ENCODE peak calls at places on chromosomes 12 and 14, in ten cellular contexts. One of them, this sample, is unnamed.
A peak's percentile ranks its signal among the peaks of the same experiment; 100 is the strongest.

GRCh38 chr12:57614178-57614947 is 3.1 kb downstream of the ARHGEF25 start:
- DNase-seq in esophagus squamous epithelium: no peak
- DNase-seq in esophagus muscularis mucosa: no peak
- DNase-seq in lower lobe of right lung: no peak
- DNase-seq in aorta: no peak
- DNase-seq in transverse colon: no peak
- DNase-seq in MM.1S: peak; percentile 30
- DNase-seq in breast epithelium: no peak
- DNase-seq in cardiac muscle cell: no peak
- DNase-seq in right atrium auricular region: no peak
- DNase-seq in this sample: no peak

GRCh38 chr14:73265721-73266046 is 28.4 kb downstream of the PAPLN start:
- DNase-seq in MM.1S: no peak
- DNase-seq in aorta: no peak
- DNase-seq in esophagus squamous epithelium: no peak
- DNase-seq in esophagus muscularis mucosa: no peak
- DNase-seq in transverse colon: no peak
- DNase-seq in lower lobe of right lung: no peak
- DNase-seq in cardiac muscle cell: no peak
- DNase-seq in breast epithelium: no peak
- DNase-seq in right atrium auricular region: no peak
- DNase-seq in this sample: no peak

GRCh38 chr14:58540693-58541092 is 97.1 kb upstream of the DACT1 start:
- DNase-seq in lower lobe of right lung: no peak
- DNase-seq in MM.1S: no peak
- DNase-seq in transverse colon: no peak
- DNase-seq in esophagus squamous epithelium: no peak
- DNase-seq in aorta: no peak
- DNase-seq in right atrium auricular region: no peak
- DNase-seq in breast epithelium: no peak
- DNase-seq in cardiac muscle cell: no peak
- DNase-seq in esophagus muscularis mucosa: no peak
- DNase-seq in this sample: no peak

GRCh38 chr12:105882404-105882803 is 256.4 kb downstream of the NUAK1 start:
- DNase-seq in breast epithelium: no peak
- DNase-seq in esophagus squamous epithelium: no peak
- DNase-seq in right atrium auricular region: peak; percentile 61
- DNase-seq in aorta: peak; percentile 51
- DNase-seq in esophagus muscularis mucosa: peak; percentile 87
- DNase-seq in cardiac muscle cell: no peak
- DNase-seq in transverse colon: no peak
- DNase-seq in lower lobe of right lung: no peak
- DNase-seq in MM.1S: no peak
- DNase-seq in this sample: no peak

GRCh38 chr12:33115716-33116115 is 219.1 kb upstream of the PKP2 start:
- DNase-seq in esophagus muscularis mucosa: no peak
- DNase-seq in lower lobe of right lung: no peak
- DNase-seq in right atrium auricular region: no peak
- DNase-seq in transverse colon: no peak
- DNase-seq in aorta: no peak
- DNase-seq in breast epithelium: no peak
- DNase-seq in esophagus squamous epithelium: no peak
- DNase-seq in cardiac muscle cell: no peak
- DNase-seq in MM.1S: no peak
- DNase-seq in this sample: no peak

GRCh38 chr12:124809878-124810277 is 53.8 kb downstream of the SCARB1 start:
- DNase-seq in MM.1S: no peak
- DNase-seq in aorta: no peak
- DNase-seq in lower lobe of right lung: no peak
- DNase-seq in right atrium auricular region: no peak
- DNase-seq in transverse colon: no peak
- DNase-seq in breast epithelium: no peak
- DNase-seq in esophagus squamous epithelium: no peak
- DNase-seq in esophagus muscularis mucosa: no peak
- DNase-seq in cardiac muscle cell: no peak
- DNase-seq in this sample: no peak

GRCh38 chr14:68807148-68807600 is 14.3 kb upstream of the ZFP36L1 start:
- DNase-seq in lower lobe of right lung: peak; percentile 57
- DNase-seq in MM.1S: no peak
- DNase-seq in transverse colon: no peak
- DNase-seq in cardiac muscle cell: no peak
- DNase-seq in esophagus squamous epithelium: no peak
- DNase-seq in right atrium auricular region: peak; percentile 68
- DNase-seq in aorta: peak; percentile 84
- DNase-seq in breast epithelium: peak; percentile 57
- DNase-seq in esophagus muscularis mucosa: peak; percentile 92
- DNase-seq in this sample: no peak

GRCh38 chr12:47223848-47224213 is 144.1 kb upstream of the AMIGO2 start:
- DNase-seq in MM.1S: no peak
- DNase-seq in esophagus muscularis mucosa: no peak
- DNase-seq in cardiac muscle cell: no peak
- DNase-seq in esophagus squamous epithelium: no peak
- DNase-seq in breast epithelium: no peak
- DNase-seq in lower lobe of right lung: no peak
- DNase-seq in right atrium auricular region: no peak
- DNase-seq in transverse colon: peak; percentile 64
- DNase-seq in aorta: peak; percentile 70
- DNase-seq in this sample: no peak

GRCh38 chr12:98578392-98578791 is 15.1 kb upstream of the SLC25A3 start:
- DNase-seq in lower lobe of right lung: no peak
- DNase-seq in transverse colon: peak; percentile 23
- DNase-seq in esophagus squamous epithelium: no peak
- DNase-seq in esophagus muscularis mucosa: no peak
- DNase-seq in aorta: no peak
- DNase-seq in cardiac muscle cell: no peak
- DNase-seq in breast epithelium: no peak
- DNase-seq in MM.1S: no peak
- DNase-seq in right atrium auricular region: no peak
- DNase-seq in this sample: no peak

GRCh38 chr14:90303382-90303943 is 28.3 kb downstream of the NRDE2 start:
- DNase-seq in cardiac muscle cell: no peak
- DNase-seq in lower lobe of right lung: no peak
- DNase-seq in esophagus muscularis mucosa: no peak
- DNase-seq in MM.1S: no peak
- DNase-seq in right atrium auricular region: no peak
- DNase-seq in aorta: no peak
- DNase-seq in breast epithelium: no peak
- DNase-seq in esophagus squamous epithelium: no peak
- DNase-seq in transverse colon: no peak
- DNase-seq in this sample: no peak

GRCh38 chr12:132366341-132366861 is 37.0 kb upstream of the GALNT9 start:
- DNase-seq in lower lobe of right lung: no peak
- DNase-seq in esophagus squamous epithelium: no peak
- DNase-seq in breast epithelium: no peak
- DNase-seq in transverse colon: no peak
- DNase-seq in esophagus muscularis mucosa: no peak
- DNase-seq in right atrium auricular region: no peak
- DNase-seq in MM.1S: no peak
- DNase-seq in aorta: peak; percentile 30
- DNase-seq in cardiac muscle cell: no peak
- DNase-seq in this sample: no peak

GRCh38 chr12:70615177-70615576 is 22.1 kb downstream of the PTPRB start:
- DNase-seq in right atrium auricular region: no peak
- DNase-seq in breast epithelium: no peak
- DNase-seq in lower lobe of right lung: no peak
- DNase-seq in esophagus squamous epithelium: no peak
- DNase-seq in cardiac muscle cell: no peak
- DNase-seq in esophagus muscularis mucosa: no peak
- DNase-seq in aorta: no peak
- DNase-seq in transverse colon: no peak
- DNase-seq in MM.1S: no peak
- DNase-seq in this sample: no peak

GRCh38 chr12:49055978-49056754 is 4.4 kb downstream of the KMT2D start:
- DNase-seq in MM.1S: peak; percentile 54
- DNase-seq in right atrium auricular region: peak; percentile 77
- DNase-seq in breast epithelium: no peak
- DNase-seq in esophagus squamous epithelium: peak; percentile 23
- DNase-seq in aorta: peak; percentile 73
- DNase-seq in lower lobe of right lung: peak; percentile 74
- DNase-seq in esophagus muscularis mucosa: no peak
- DNase-seq in transverse colon: peak; percentile 68
- DNase-seq in cardiac muscle cell: peak; percentile 56
- DNase-seq in this sample: peak; percentile 83

GRCh38 chr12:65238609-65239008 is 39.9 kb upstream of the MSRB3 start:
- DNase-seq in esophagus muscularis mucosa: no peak
- DNase-seq in transverse colon: no peak
- DNase-seq in cardiac muscle cell: no peak
- DNase-seq in MM.1S: no peak
- DNase-seq in esophagus squamous epithelium: no peak
- DNase-seq in right atrium auricular region: no peak
- DNase-seq in lower lobe of right lung: no peak
- DNase-seq in breast epithelium: no peak
- DNase-seq in aorta: no peak
- DNase-seq in this sample: no peak

GRCh38 chr14:87133073-87133815 is 859.7 kb downstream of the GALC start:
- DNase-seq in esophagus muscularis mucosa: no peak
- DNase-seq in cardiac muscle cell: peak; percentile 31
- DNase-seq in aorta: no peak
- DNase-seq in breast epithelium: peak; percentile 78
- DNase-seq in transverse colon: no peak
- DNase-seq in MM.1S: no peak
- DNase-seq in esophagus squamous epithelium: no peak
- DNase-seq in right atrium auricular region: no peak
- DNase-seq in lower lobe of right lung: no peak
- DNase-seq in this sample: no peak

GRCh38 chr12:51357374-51358047 is 11.0 kb upstream of the CELA1 start:
- DNase-seq in esophagus squamous epithelium: no peak
- DNase-seq in lower lobe of right lung: no peak
- DNase-seq in aorta: no peak
- DNase-seq in MM.1S: no peak
- DNase-seq in cardiac muscle cell: no peak
- DNase-seq in esophagus muscularis mucosa: no peak
- DNase-seq in breast epithelium: no peak
- DNase-seq in transverse colon: no peak
- DNase-seq in right atrium auricular region: no peak
- DNase-seq in this sample: no peak

DNA sequence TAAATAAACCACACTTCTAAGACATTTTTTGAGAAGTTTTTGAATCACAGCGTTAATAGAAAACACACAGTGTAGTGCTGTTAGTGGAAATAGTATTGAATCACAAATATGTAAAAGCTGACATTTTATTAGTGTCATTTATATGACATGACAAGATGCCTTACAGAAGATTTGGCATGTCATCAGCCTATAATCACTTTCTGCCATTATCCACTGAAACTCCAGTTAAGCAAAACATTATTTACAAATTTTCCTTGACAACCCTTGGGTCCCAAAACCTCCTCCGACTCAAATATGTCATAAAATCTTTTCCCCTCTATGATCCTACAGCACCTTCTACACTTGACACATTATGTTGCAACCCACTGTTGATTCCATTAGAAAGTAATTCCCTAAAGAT is 376.9 kb upstream of the LRFN5 start:
- DNase-seq in esophagus muscularis mucosa: no peak
- DNase-seq in esophagus squamous epithelium: no peak
- DNase-seq in lower lobe of right lung: no peak
- DNase-seq in cardiac muscle cell: no peak
- DNase-seq in breast epithelium: no peak
- DNase-seq in transverse colon: no peak
- DNase-seq in right atrium auricular region: no peak
- DNase-seq in MM.1S: no peak
- DNase-seq in aorta: no peak
- DNase-seq in this sample: no peak
- H3K9me3 ChIP-seq in esophagus muscularis mucosa: no peaks in the 10 kb centered on the region
- H3K9me3 ChIP-seq in esophagus squamous epithelium: no peaks in the 10 kb centered on the region
- H3K9me3 ChIP-seq in lower lobe of right lung: no peaks in the 10 kb centered on the region
- H3K9me3 ChIP-seq in cardiac muscle cell: no peaks in the 10 kb centered on the region
- H3K9me3 ChIP-seq in breast epithelium: no peaks in the 10 kb centered on the region
- H3K9me3 ChIP-seq in transverse colon: no peaks in the 10 kb centered on the region
- H3K9me3 ChIP-seq in right atrium auricular region: no peaks in the 10 kb centered on the region
- H3K9me3 ChIP-seq in MM.1S: no peaks in the 10 kb centered on the region
- H3K9me3 ChIP-seq in aorta: no peaks in the 10 kb centered on the region
- H3K9me3 ChIP-seq in this sample: no peaks in the 10 kb centered on the region

GRCh38 chr14:95318870-95319311 is 817 bp downstream of the CLMN start:
- DNase-seq in aorta: no peak
- DNase-seq in esophagus squamous epithelium: no peak
- DNase-seq in transverse colon: no peak
- DNase-seq in right atrium auricular region: no peak
- DNase-seq in esophagus muscularis mucosa: no peak
- DNase-seq in lower lobe of right lung: peak; percentile 54
- DNase-seq in cardiac muscle cell: no peak
- DNase-seq in breast epithelium: no peak
- DNase-seq in MM.1S: peak; percentile 7
- DNase-seq in this sample: no peak
- H3K4me3 ChIP-seq in aorta: peak overlapping the region; percentile 56
- H3K4me3 ChIP-seq in esophagus squamous epithelium: peak overlapping the region; percentile 97
- H3K4me3 ChIP-seq in transverse colon: peak overlapping the region; percentile 95
- H3K4me3 ChIP-seq in right atrium auricular region: peak overlapping the region; percentile 87
- H3K4me3 ChIP-seq in esophagus muscularis mucosa: peak overlapping the region; percentile 91
- H3K4me3 ChIP-seq in lower lobe of right lung: peak overlapping the region; percentile 80
- H3K4me3 ChIP-seq in cardiac muscle cell: peak overlapping the region; percentile 98
- H3K4me3 ChIP-seq in breast epithelium: peak overlapping the region; percentile 87
- H3K4me3 ChIP-seq in MM.1S: peak overlapping the region; percentile 74
- H3K4me3 ChIP-seq in this sample: no peak overlapping the region

DNA sequence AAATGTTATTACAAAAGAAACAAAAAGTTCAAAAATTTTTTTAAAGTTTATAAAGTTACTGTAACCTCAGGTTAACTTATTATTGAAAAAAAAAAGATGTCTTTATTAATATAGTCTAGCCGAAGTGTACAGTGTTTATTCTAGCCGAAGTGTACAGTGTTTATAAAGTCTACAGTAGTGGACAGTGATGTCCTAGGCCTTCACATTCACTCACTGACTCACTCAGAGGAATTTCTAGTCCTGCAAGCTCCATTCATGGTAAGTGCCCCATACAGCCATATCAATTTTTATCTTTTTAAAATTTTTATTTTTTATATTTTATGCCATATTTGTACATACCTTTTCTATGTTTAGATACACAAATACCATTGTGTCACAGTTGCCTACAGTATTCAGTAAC is 10.4 kb downstream of the ATG2B start:
- DNase-seq in breast epithelium: no peak
- DNase-seq in right atrium auricular region: no peak
- DNase-seq in cardiac muscle cell: no peak
- DNase-seq in esophagus muscularis mucosa: no peak
- DNase-seq in transverse colon: no peak
- DNase-seq in esophagus squamous epithelium: no peak
- DNase-seq in aorta: no peak
- DNase-seq in MM.1S: no peak
- DNase-seq in lower lobe of right lung: no peak
- DNase-seq in this sample: no peak
- H3K27ac ChIP-seq in breast epithelium: no peak overlapping the region
- H3K27ac ChIP-seq in right atrium auricular region: no peak overlapping the region
- H3K27ac ChIP-seq in cardiac muscle cell: no peak overlapping the region
- H3K27ac ChIP-seq in esophagus muscularis mucosa: no peak overlapping the region
- H3K27ac ChIP-seq in transverse colon: no peak overlapping the region
- H3K27ac ChIP-seq in esophagus squamous epithelium: no peak overlapping the region
- H3K27ac ChIP-seq in aorta: no peak overlapping the region
- H3K27ac ChIP-seq in MM.1S: no peak overlapping the region
- H3K27ac ChIP-seq in lower lobe of right lung: no peak overlapping the region
- H3K27ac ChIP-seq in this sample: no peak overlapping the region

DNA sequence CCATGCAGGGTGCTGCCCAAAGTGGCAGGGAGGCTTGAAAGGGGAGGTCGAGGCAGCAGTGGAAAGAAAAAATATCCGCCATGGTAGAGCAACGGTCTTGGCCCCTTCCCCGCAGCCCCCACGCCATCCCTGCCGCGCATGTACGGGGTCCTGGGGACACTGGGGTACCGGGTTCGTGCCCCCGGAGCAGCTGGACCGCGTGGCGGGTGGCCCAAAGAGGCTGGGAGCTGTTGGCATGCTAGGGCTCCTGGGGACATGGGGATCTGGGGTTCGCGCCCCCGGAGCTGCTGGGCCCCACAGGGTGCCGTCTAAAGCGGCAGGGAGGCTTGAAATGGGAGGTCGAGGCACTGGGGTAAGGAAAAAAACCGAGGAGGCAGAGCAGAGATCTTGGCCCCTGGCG is 316.5 kb downstream of the ALG10 start:
- DNase-seq in esophagus squamous epithelium: no peak
- DNase-seq in breast epithelium: no peak
- DNase-seq in cardiac muscle cell: no peak
- DNase-seq in MM.1S: no peak
- DNase-seq in transverse colon: no peak
- DNase-seq in aorta: no peak
- DNase-seq in right atrium auricular region: no peak
- DNase-seq in esophagus muscularis mucosa: no peak
- DNase-seq in lower lobe of right lung: no peak
- DNase-seq in this sample: no peak
- H3K9me3 ChIP-seq in esophagus squamous epithelium: peaks cover 76% of the 10 kb centered on the region
- H3K9me3 ChIP-seq in breast epithelium: peaks cover 82% of the 10 kb centered on the region
- H3K9me3 ChIP-seq in cardiac muscle cell: no peaks in the 10 kb centered on the region
- H3K9me3 ChIP-seq in MM.1S: no peaks in the 10 kb centered on the region
- H3K9me3 ChIP-seq in transverse colon: peaks cover 25% of the 10 kb centered on the region
- H3K9me3 ChIP-seq in aorta: no peaks in the 10 kb centered on the region
- H3K9me3 ChIP-seq in right atrium auricular region: no peaks in the 10 kb centered on the region
- H3K9me3 ChIP-seq in esophagus muscularis mucosa: peaks cover 59% of the 10 kb centered on the region
- H3K9me3 ChIP-seq in lower lobe of right lung: peaks cover 12% of the 10 kb centered on the region
- H3K9me3 ChIP-seq in this sample: peaks cover 46% of the 10 kb centered on the region

This sample was measured in CD4-positive, CD25-positive, alpha-beta regulatory T cell.